ENCODE peak calls at places on chromosomes 2 and 18, in ten cellular contexts. F is GM23338, Y is GM20000, Z is stomach, N is AG04449, J is heart left ventricle, X is Caco-2, I is GM12864, W is HL-60, P is pancreas. S is an unnamed sample.

GRCh38 chr2:6772366-6772710 is 93.4 kb downstream of the CMPK2 start:
- DNase-seq in F (peak; percentile 58), Y (no peak), Z (no peak), N (no peak), J (no peak), X (no peak), I (no peak), W (no peak), P (no peak), S (no peak)

GRCh38 chr2:119862127-119862889 is 102.6 kb downstream of the PTPN4 start:
- DNase-seq in F (peak; percentile 37), Y (peak; percentile 36), Z (no peak), N (no peak), J (no peak), X (no peak), I (peak; percentile 34), W (no peak), P (no peak), S (no peak)

GRCh38 chr18:21777814-21778213 is 37.2 kb downstream of the MIB1 start:
- DNase-seq in F (no peak), Y (peak; percentile 5), Z (no peak), N (no peak), J (no peak), X (no peak), I (peak; percentile 30), W (no peak), P (no peak), S (no peak)

GRCh38 chr2:118913805-118914645 is 28.0 kb upstream of the MARCO start:
- DNase-seq in F (no peak), Y (no peak), Z (no peak), N (no peak), J (no peak), X (no peak), I (no peak), W (no peak), P (no peak), S (no peak)

GRCh38 chr2:10704034-10704594 is 14.3 kb upstream of the NOL10 start:
- DNase-seq in F (no peak), Y (no peak), Z (no peak), N (no peak), J (no peak), X (no peak), I (no peak), W (no peak), P (no peak), S (no peak)

GRCh38 chr2:216142540-216142939 is 33.4 kb downstream of the XRCC5 start:
- DNase-seq in F (no peak), Y (peak; percentile 74), Z (no peak), N (peak; percentile 66), J (no peak), X (no peak), I (peak; percentile 73), W (no peak), P (no peak), S (peak; percentile 60)

GRCh38 chr2:239326831-239327535 is 73.8 kb downstream of the HDAC4 start:
- DNase-seq in F (no peak), Y (peak; percentile 66), Z (no peak), N (no peak), J (no peak), X (no peak), I (no peak), W (peak; percentile 38), P (peak; percentile 59), S (peak; percentile 93)

GRCh38 chr2:20108655-20109396 is 57.4 kb upstream of the LAPTM4A start:
- DNase-seq in F (no peak), Y (no peak), Z (no peak), N (no peak), J (no peak), X (peak; percentile 26), I (no peak), W (peak; percentile 24), P (no peak), S (no peak)

DNA sequence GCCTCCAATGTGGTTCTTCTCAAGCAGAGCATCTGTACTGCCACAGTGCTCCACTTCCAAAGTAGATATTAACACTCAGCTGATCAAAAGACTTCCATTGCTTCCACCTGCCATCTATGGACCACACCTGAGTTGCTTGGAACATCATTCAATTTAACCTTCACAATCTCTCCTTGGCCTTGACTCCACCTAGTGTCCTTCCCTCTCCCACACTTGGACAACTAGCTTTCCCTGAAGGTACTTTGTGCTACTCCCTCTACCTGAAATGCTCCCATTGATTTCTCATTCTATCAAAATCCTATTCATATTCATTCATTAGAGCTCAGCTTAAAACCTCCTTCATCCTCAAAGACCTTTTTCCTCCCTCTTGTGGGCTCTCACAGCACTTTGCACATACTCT is 48.7 kb downstream of the SOWAHC start:
- DNase-seq in F (no peak), Y (no peak), Z (no peak), N (no peak), J (no peak), X (peak; percentile 71), I (no peak), W (no peak), P (no peak), S (no peak)
- TF ChIP-seq CTCF in F (peak; percentile 54), Y (no peak), Z (no peak), N (no peak), J (no peak), X (peak; percentile 72), I (peak; percentile 40), W (no peak), P (no peak), S (no peak)

GRCh38 chr18:9665311-9665710 is 42.8 kb upstream of the RAB31 start:
- DNase-seq in F (no peak), Y (no peak), Z (no peak), N (no peak), J (no peak), X (peak; percentile 31), I (no peak), W (no peak), P (no peak), S (no peak)

GRCh38 chr18:9663377-9663776 is 44.7 kb upstream of the RAB31 start:
- DNase-seq in F (no peak), Y (no peak), Z (no peak), N (no peak), J (no peak), X (no peak), I (no peak), W (no peak), P (no peak), S (no peak)

GRCh38 chr18:9659499-9660387 is 45.4 kb upstream of the PPP4R1 start:
- DNase-seq in F (no peak), Y (no peak), Z (no peak), N (no peak), J (no peak), X (no peak), I (no peak), W (no peak), P (no peak), S (no peak)

GRCh38 chr18:9658111-9658641 is 43.8 kb upstream of the PPP4R1 start:
- DNase-seq in F (no peak), Y (no peak), Z (no peak), N (no peak), J (no peak), X (no peak), I (no peak), W (no peak), P (no peak), S (no peak)

GRCh38 chr18:9661564-9661963 is 46.5 kb upstream of the RAB31 start:
- DNase-seq in F (peak; percentile 45), Y (no peak), Z (no peak), N (no peak), J (no peak), X (peak; percentile 20), I (no peak), W (no peak), P (no peak), S (no peak)
- TF ChIP-seq CTCF in F (peak; percentile 66), Y (no peak), Z (no peak), N (peak; percentile 61), J (no peak), X (peak; percentile 31), I (no peak), W (no peak), P (no peak), S (no peak)

GRCh38 chr2:160091381-160091780 is 29.0 kb upstream of the PLA2R1 start:
- DNase-seq in F (no peak), Y (no peak), Z (no peak), N (no peak), J (no peak), X (no peak), I (no peak), W (no peak), P (no peak), S (no peak)

GRCh38 chr2:160087854-160088745 is 25.7 kb upstream of the PLA2R1 start:
- DNase-seq in F (peak; percentile 26), Y (no peak), Z (no peak), N (no peak), J (no peak), X (peak; percentile 33), I (peak; percentile 5), W (no peak), P (no peak), S (peak; percentile 5)

GRCh38 chr2:160085662-160086061 is 23.2 kb upstream of the PLA2R1 start:
- DNase-seq in F (peak; percentile 7), Y (no peak), Z (no peak), N (no peak), J (no peak), X (peak; percentile 16), I (no peak), W (no peak), P (no peak), S (no peak)
- TF ChIP-seq CTCF in F (peak; percentile 5), Y (no peak), Z (no peak), N (no peak), J (no peak), X (peak; percentile 45), I (peak; percentile 26), W (no peak), P (no peak), S (peak; percentile 43)

GRCh38 chr2:26754972-26755670 is 9.0 kb upstream of the SLC35F6 start:
- DNase-seq in F (peak; percentile 24), Y (no peak), Z (no peak), N (no peak), J (no peak), X (no peak), I (no peak), W (peak; percentile 26), P (no peak), S (no peak)

GRCh38 chr2:26756337-26756736 is 7.7 kb upstream of the SLC35F6 start:
- DNase-seq in F (no peak), Y (no peak), Z (no peak), N (no peak), J (no peak), X (no peak), I (no peak), W (no peak), P (no peak), S (no peak)

GRCh38 chr2:26757873-26758789 is 6.0 kb upstream of the SLC35F6 start:
- DNase-seq in F (peak; percentile 78), Y (no peak), Z (peak; percentile 29), N (peak; percentile 96), J (no peak), X (peak; percentile 89), I (peak; percentile 40), W (no peak), P (no peak), S (peak; percentile 57)

GRCh38 chr2:26754539-26754938 is 9.5 kb upstream of the SLC35F6 start:
- DNase-seq in F (no peak), Y (no peak), Z (no peak), N (no peak), J (no peak), X (no peak), I (no peak), W (no peak), P (no peak), S (no peak)

DNA sequence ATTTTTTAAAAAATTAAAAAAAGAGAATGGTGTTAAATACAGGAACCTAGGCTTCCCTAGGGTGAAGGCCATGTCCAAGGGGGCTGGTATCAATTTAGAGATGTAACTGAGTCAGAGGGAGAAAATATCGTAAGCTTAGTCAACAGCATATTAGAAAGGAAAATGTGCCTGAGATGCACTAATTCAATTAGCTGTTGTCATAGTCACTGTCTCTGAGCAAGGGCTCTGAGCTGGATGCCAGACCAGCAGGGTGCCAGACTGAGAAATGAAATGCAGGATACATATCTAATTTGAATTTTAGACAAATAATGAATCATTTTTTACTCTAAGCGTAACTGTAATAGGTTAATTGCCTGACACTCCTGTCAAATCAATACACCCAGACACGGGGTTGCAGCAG is 11.4 kb upstream of the SLC35F6 start:
- DNase-seq in F (no peak), Y (no peak), Z (no peak), N (no peak), J (no peak), X (no peak), I (no peak), W (no peak), P (no peak), S (no peak)
- TF ChIP-seq CTCF in F (no peak), Y (no peak), Z (no peak), N (no peak), J (no peak), X (no peak), I (no peak), W (no peak), P (no peak), S (no peak)

S was measured in activated CD8-positive, alpha-beta T cell treated with anti-CD3 and anti-CD28 coated beads for 36 hours.